ENCODE peak calls at places on chromosomes 1 and 21, in seven cellular contexts. One of them, this sample, is unnamed.

GRCh38 chr1:203301331-203301668 is 4.0 kb upstream of the BTG2 start:
- DNase-seq in H1: no peak
- DNase-seq in IMR-90: no peak
- DNase-seq in mesendoderm: no peak
- DNase-seq in trophoblast cell: no peak
- DNase-seq in neuronal stem cell: no peak
- DNase-seq in H9: no peak
- DNase-seq in this sample: no peak

GRCh38 chr1:177945943-177946650 is 23.8 kb downstream of the SEC16B start:
- DNase-seq in IMR-90: peak
- DNase-seq in H1: peak
- DNase-seq in neuronal stem cell: peak
- DNase-seq in mesendoderm: peak
- DNase-seq in H9: peak
- DNase-seq in trophoblast cell: peak
- DNase-seq in this sample: peak

GRCh38 chr1:100606438-100606837 is 68.5 kb downstream of the GPR88 start:
- DNase-seq in neuronal stem cell: no peak
- DNase-seq in IMR-90: peak
- DNase-seq in H9: no peak
- DNase-seq in mesendoderm: peak
- DNase-seq in trophoblast cell: no peak
- DNase-seq in H1: no peak
- DNase-seq in this sample: peak

GRCh38 chr1:37239225-37239740 is 205.0 kb upstream of the GRIK3 start:
- DNase-seq in H9: no peak
- DNase-seq in H1: no peak
- DNase-seq in mesendoderm: no peak
- DNase-seq in IMR-90: no peak
- DNase-seq in neuronal stem cell: no peak
- DNase-seq in trophoblast cell: no peak
- DNase-seq in this sample: no peak

GRCh38 chr1:205598841-205599666 is 32.8 kb downstream of the ELK4 start:
- DNase-seq in H9: no peak
- DNase-seq in mesendoderm: no peak
- DNase-seq in trophoblast cell: no peak
- DNase-seq in H1: no peak
- DNase-seq in neuronal stem cell: no peak
- DNase-seq in IMR-90: peak
- DNase-seq in this sample: peak

GRCh38 chr1:98030976-98031375 is 110.1 kb upstream of the DPYD start:
- DNase-seq in IMR-90: no peak
- DNase-seq in H9: no peak
- DNase-seq in neuronal stem cell: no peak
- DNase-seq in H1: no peak
- DNase-seq in mesendoderm: no peak
- DNase-seq in trophoblast cell: no peak
- DNase-seq in this sample: no peak

GRCh38 chr1:98920441-98921110 is 84.1 kb downstream of the PLPPR5 start:
- DNase-seq in H1: no peak
- DNase-seq in neuronal stem cell: no peak
- DNase-seq in trophoblast cell: no peak
- DNase-seq in mesendoderm: no peak
- DNase-seq in H9: no peak
- DNase-seq in IMR-90: peak
- DNase-seq in this sample: peak

GRCh38 chr21:33042812-33043211 is 17.1 kb downstream of the OLIG2 start:
- DNase-seq in mesendoderm: no peak
- DNase-seq in IMR-90: peak
- DNase-seq in H1: no peak
- DNase-seq in trophoblast cell: no peak
- DNase-seq in H9: no peak
- DNase-seq in neuronal stem cell: no peak
- DNase-seq in this sample: peak

GRCh38 chr1:63190171-63190570 is 132.2 kb upstream of the FOXD3 start:
- DNase-seq in neuronal stem cell: no peak
- DNase-seq in mesendoderm: peak
- DNase-seq in IMR-90: no peak
- DNase-seq in trophoblast cell: no peak
- DNase-seq in H1: no peak
- DNase-seq in H9: no peak
- DNase-seq in this sample: no peak

GRCh38 chr1:85838238-85838637 is 130.0 kb upstream of the ZNHIT6 start:
- DNase-seq in neuronal stem cell: no peak
- DNase-seq in IMR-90: no peak
- DNase-seq in H9: no peak
- DNase-seq in H1: no peak
- DNase-seq in mesendoderm: no peak
- DNase-seq in trophoblast cell: no peak
- DNase-seq in this sample: no peak

GRCh38 chr1:24323281-24323680 is 4.1 kb downstream of the GRHL3 start:
- DNase-seq in trophoblast cell: no peak
- DNase-seq in H9: no peak
- DNase-seq in neuronal stem cell: no peak
- DNase-seq in IMR-90: no peak
- DNase-seq in mesendoderm: no peak
- DNase-seq in H1: no peak
- DNase-seq in this sample: no peak

DNA sequence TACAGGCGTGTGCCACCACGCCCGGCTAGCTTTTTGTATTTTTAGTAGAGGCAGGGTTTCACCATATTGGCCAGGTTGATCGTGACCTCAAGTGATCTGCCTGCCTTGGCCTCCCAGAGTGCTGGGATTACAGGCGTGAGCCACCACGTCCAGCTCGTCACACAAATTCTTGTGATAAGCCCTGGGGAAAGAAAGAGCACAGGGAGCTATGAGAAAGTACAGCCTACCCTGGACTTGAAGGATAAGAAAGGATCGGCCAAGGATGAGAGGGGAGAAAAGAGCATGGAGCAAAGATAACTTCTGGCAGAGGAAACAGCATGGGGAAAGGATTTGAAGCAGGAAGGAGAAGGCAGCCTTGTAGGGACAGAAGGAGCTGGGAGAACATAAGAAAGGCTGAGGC is 29.2 kb downstream of the SESN2 start:
- DNase-seq in H1: no peak
- DNase-seq in mesendoderm: no peak
- DNase-seq in neuronal stem cell: no peak
- DNase-seq in H9: no peak
- DNase-seq in IMR-90: no peak
- DNase-seq in trophoblast cell: peak
- DNase-seq in this sample: no peak
- H2BK120ac ChIP-seq in H1: no peak
- H2BK120ac ChIP-seq in mesendoderm: no peak
- H2BK120ac ChIP-seq in neuronal stem cell: no peak
- H2BK120ac ChIP-seq in H9: no peak
- H2BK120ac ChIP-seq in IMR-90: no peak
- H2BK120ac ChIP-seq in trophoblast cell: no peak
- H2BK120ac ChIP-seq in this sample: no peak

DNA sequence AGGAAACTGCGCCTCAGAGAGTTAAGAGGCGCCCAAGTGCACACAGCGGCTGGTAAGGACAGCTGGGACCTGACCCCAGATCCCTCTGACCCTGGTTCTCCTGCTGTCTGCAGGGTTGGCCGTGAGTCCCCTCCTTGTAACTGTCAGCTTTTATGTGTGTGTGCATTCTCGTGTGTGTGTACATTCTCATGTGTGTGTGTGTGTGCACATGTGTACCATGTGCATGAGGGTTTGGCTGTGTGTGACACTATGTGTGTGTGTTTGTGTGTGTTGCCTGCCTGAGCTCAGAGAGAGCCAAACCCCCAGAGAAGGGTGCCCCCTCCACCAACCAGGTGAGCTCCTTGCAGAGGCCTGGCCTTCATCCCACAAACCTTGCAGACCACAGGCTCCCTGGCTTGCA is 25.9 kb upstream of the EFHD2 start:
- DNase-seq in H9: no peak
- DNase-seq in IMR-90: no peak
- DNase-seq in mesendoderm: no peak
- DNase-seq in neuronal stem cell: no peak
- DNase-seq in H1: no peak
- DNase-seq in trophoblast cell: no peak
- DNase-seq in this sample: no peak
- H3K9ac ChIP-seq in H9: no peak
- H3K9ac ChIP-seq in IMR-90: no peak
- H3K9ac ChIP-seq in mesendoderm: no peak
- H3K9ac ChIP-seq in neuronal stem cell: no peak
- H3K9ac ChIP-seq in H1: no peak
- H3K9ac ChIP-seq in trophoblast cell: no peak
- H3K9ac ChIP-seq in this sample: no peak

DNA sequence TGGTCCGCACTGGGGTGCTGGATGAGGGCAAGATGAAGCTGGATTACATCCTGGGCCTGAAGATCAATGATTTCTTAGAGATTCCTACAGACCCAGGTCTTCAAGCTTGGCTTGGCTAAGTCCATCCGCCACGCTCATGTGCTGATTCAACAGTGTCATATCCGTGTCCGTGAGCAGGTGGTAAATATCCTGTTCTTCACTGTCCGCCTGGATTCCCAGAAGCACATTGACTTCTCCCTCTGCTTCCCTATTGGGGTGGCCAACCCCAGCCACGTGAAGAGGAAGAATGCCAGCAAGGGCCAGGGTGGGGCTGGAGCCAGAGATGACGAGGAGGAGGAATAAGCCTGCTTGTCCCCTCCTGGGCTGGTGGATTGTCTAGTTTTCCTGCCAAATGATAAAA is 2.2 kb upstream of the CBR3 start:
- DNase-seq in trophoblast cell: no peak
- DNase-seq in mesendoderm: no peak
- DNase-seq in neuronal stem cell: no peak
- DNase-seq in H9: no peak
- DNase-seq in H1: no peak
- DNase-seq in IMR-90: no peak
- DNase-seq in this sample: no peak
- H3K4me2 ChIP-seq in trophoblast cell: no peak
- H3K4me2 ChIP-seq in mesendoderm: no peak
- H3K4me2 ChIP-seq in neuronal stem cell: no peak
- H3K4me2 ChIP-seq in H9: no peak
- H3K4me2 ChIP-seq in H1: no peak
- H3K4me2 ChIP-seq in IMR-90: no peak
- H3K4me2 ChIP-seq in this sample: no peak

GRCh38 chr1:210129759-210130158 is 102.8 kb upstream of the SERTAD4 start:
- DNase-seq in H9: no peak
- DNase-seq in mesendoderm: no peak
- DNase-seq in H1: no peak
- DNase-seq in IMR-90: no peak
- DNase-seq in trophoblast cell: no peak
- DNase-seq in neuronal stem cell: no peak
- DNase-seq in this sample: no peak

GRCh38 chr1:210129092-210129491 is 103.5 kb upstream of the SERTAD4 start:
- DNase-seq in H9: no peak
- DNase-seq in trophoblast cell: no peak
- DNase-seq in mesendoderm: no peak
- DNase-seq in neuronal stem cell: no peak
- DNase-seq in IMR-90: no peak
- DNase-seq in H1: no peak
- DNase-seq in this sample: no peak

GRCh38 chr1:210132582-210132981 is 100.0 kb upstream of the SERTAD4 start:
- DNase-seq in neuronal stem cell: peak
- DNase-seq in mesendoderm: peak
- DNase-seq in H1: no peak
- DNase-seq in trophoblast cell: no peak
- DNase-seq in H9: no peak
- DNase-seq in IMR-90: peak
- DNase-seq in this sample: peak
- H2BK120ac ChIP-seq in neuronal stem cell: no peak
- H2BK120ac ChIP-seq in mesendoderm: no peak
- H2BK120ac ChIP-seq in H1: no peak
- H2BK120ac ChIP-seq in trophoblast cell: no peak
- H2BK120ac ChIP-seq in H9: no peak
- H2BK120ac ChIP-seq in IMR-90: no peak
- H2BK120ac ChIP-seq in this sample: no peak

GRCh38 chr1:111988743-111989453 is 570 bp downstream of the KCND3 start:
- DNase-seq in H9: peak
- DNase-seq in trophoblast cell: no peak
- DNase-seq in H1: no peak
- DNase-seq in mesendoderm: peak
- DNase-seq in IMR-90: no peak
- DNase-seq in neuronal stem cell: no peak
- DNase-seq in this sample: no peak

GRCh38 chr1:111990878-111991760 is 1.7 kb upstream of the KCND3 start:
- DNase-seq in mesendoderm: peak
- DNase-seq in trophoblast cell: no peak
- DNase-seq in IMR-90: no peak
- DNase-seq in H9: peak
- DNase-seq in H1: peak
- DNase-seq in neuronal stem cell: peak
- DNase-seq in this sample: peak

GRCh38 chr1:111990026-111990877 is 784 bp upstream of the KCND3 start:
- DNase-seq in H9: peak
- DNase-seq in IMR-90: no peak
- DNase-seq in trophoblast cell: no peak
- DNase-seq in H1: no peak
- DNase-seq in neuronal stem cell: peak
- DNase-seq in mesendoderm: peak
- DNase-seq in this sample: peak

GRCh38 chr1:111988377-111988742 is 1.1 kb downstream of the KCND3 start:
- DNase-seq in H1: no peak
- DNase-seq in trophoblast cell: no peak
- DNase-seq in neuronal stem cell: no peak
- DNase-seq in H9: no peak
- DNase-seq in mesendoderm: no peak
- DNase-seq in IMR-90: no peak
- DNase-seq in this sample: no peak

DNA sequence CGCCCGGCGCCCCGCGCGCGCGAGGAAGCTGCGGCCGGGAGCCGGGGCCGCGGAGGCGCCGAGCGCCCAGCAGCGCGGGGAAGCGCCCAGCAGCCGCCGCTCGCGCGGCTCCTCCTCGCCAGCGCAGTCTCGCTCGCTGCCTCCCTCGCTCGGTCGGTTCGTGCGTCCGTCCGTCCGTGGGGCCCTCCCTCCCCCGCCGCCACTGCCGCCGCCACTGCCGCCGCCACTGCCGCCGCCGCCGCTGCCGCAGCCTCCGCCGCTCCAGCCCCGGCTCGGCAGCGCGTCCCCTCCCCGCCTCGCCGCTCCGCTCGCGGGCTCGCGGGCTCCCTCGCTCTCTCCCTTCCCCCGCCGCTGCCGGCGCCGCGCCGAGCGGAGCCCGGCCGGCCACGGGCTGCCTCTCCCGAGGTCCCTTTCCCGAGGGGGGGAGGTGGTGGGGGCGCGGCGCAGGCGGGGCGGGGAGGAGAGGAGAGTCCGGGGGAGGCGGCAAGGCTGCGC is at the start of gene KCND3:
- DNase-seq in H1: no peak
- DNase-seq in neuronal stem cell: peak
- DNase-seq in trophoblast cell: no peak
- DNase-seq in H9: no peak
- DNase-seq in IMR-90: peak
- DNase-seq in mesendoderm: peak
- DNase-seq in this sample: peak
- H3K9ac ChIP-seq in H1: no peak
- H3K9ac ChIP-seq in neuronal stem cell: peak
- H3K9ac ChIP-seq in trophoblast cell: no peak
- H3K9ac ChIP-seq in H9: no peak
- H3K9ac ChIP-seq in IMR-90: no peak
- H3K9ac ChIP-seq in mesendoderm: peak
- H3K9ac ChIP-seq in this sample: no peak